ENCODE peak calls at places on chromosomes 16 and 17, in five cellular contexts. Z is stomach, B is IMR-90, X is epithelial cell of esophagus, G is GM12864. U is an unnamed sample.

GRCh38 chr16:53429221-53429943 is 4.9 kb upstream of the RBL2 start:
- DNase-seq in X (peak; percentile 72), B (peak; percentile 79), G (no peak), Z (no peak), U (peak; percentile 44)

GRCh38 chr16:66304151-66304550 is 62.3 kb upstream of the CDH5 start:
- DNase-seq in X (no peak), G (no peak), Z (peak; percentile 20), B (no peak), U (no peak)

GRCh38 chr17:80316431-80316830 is 55.8 kb downstream of the RNF213 start:
- DNase-seq in G (no peak), B (no peak), X (no peak), Z (no peak), U (no peak)

GRCh38 chr17:73833779-73834613 is 189.8 kb upstream of the SDK2 start:
- DNase-seq in G (no peak), B (no peak), Z (no peak), X (no peak), U (no peak)

GRCh38 chr16:85988306-85988705 is 89.3 kb downstream of the IRF8 start:
- DNase-seq in B (no peak), X (no peak), Z (no peak), G (no peak), U (no peak)

GRCh38 chr17:50534222-50534978 is 1.9 kb downstream of the EPN3 start:
- DNase-seq in X (peak; percentile 87), B (no peak), Z (peak; percentile 83), G (no peak), U (peak; percentile 85)

GRCh38 chr17:72158895-72159885 is 38.4 kb downstream of the SOX9 start:
- DNase-seq in Z (no peak), G (no peak), X (peak; percentile 10), B (peak; percentile 44), U (no peak)

GRCh38 chr17:76716146-76716833 is 5.5 kb upstream of the MXRA7 start:
- DNase-seq in G (no peak), B (peak; percentile 99), Z (peak; percentile 48), X (peak; percentile 97), U (peak; percentile 68)

GRCh38 chr17:62802531-62803205 is 5.4 kb downstream of the MARCHF10 start:
- DNase-seq in B (no peak), X (no peak), G (no peak), Z (no peak), U (no peak)

GRCh38 chr16:27228036-27228435 is 24.7 kb downstream of the KDM8 start:
- DNase-seq in G (no peak), B (no peak), Z (no peak), X (no peak), U (no peak)

GRCh38 chr16:20871258-20871657 is 28.9 kb downstream of the DCUN1D3 start:
- DNase-seq in X (no peak), B (no peak), G (no peak), Z (no peak), U (no peak)

GRCh38 chr17:60390881-60391418 is 983 bp downstream of the USP32 start:
- DNase-seq in B (peak; percentile 33), G (no peak), X (peak; percentile 41), Z (peak; percentile 30), U (peak; percentile 36)

GRCh38 chr17:17722081-17722905 is 41.0 kb downstream of the RAI1 start:
- DNase-seq in X (peak; percentile 47), B (peak; percentile 58), G (no peak), Z (no peak), U (peak; percentile 52)

GRCh38 chr17:57519800-57520199 is 225.3 kb downstream of the CCDC182 start:
- DNase-seq in B (no peak), Z (no peak), X (no peak), G (no peak), U (no peak)

GRCh38 chr17:71023631-71024030 is 854.3 kb downstream of the KCNJ2 start:
- DNase-seq in G (no peak), X (peak; percentile 1), B (no peak), Z (no peak), U (no peak)

GRCh38 chr16:56758930-56759329 is 29.0 kb downstream of the NUP93 start:
- DNase-seq in Z (no peak), G (no peak), B (no peak), X (no peak), U (no peak)

GRCh38 chr17:50457621-50458020 is 11.1 kb downstream of the CHAD start:
- DNase-seq in B (no peak), G (no peak), Z (no peak), X (peak; percentile 17), U (no peak)

GRCh38 chr16:12757546-12757945 is 46.1 kb downstream of the CPPED1 start:
- DNase-seq in X (no peak), Z (no peak), B (no peak), G (no peak), U (no peak)

GRCh38 chr16:65120811-65121721 is 797 bp downstream of the CDH11 start:
- DNase-seq in Z (no peak), G (no peak), B (peak; percentile 37), X (peak; percentile 41), U (no peak)

GRCh38 chr16:4347765-4348509 is 3.2 kb downstream of the PAM16 start:
- DNase-seq in B (no peak), Z (peak; percentile 51), G (no peak), X (no peak), U (no peak)

GRCh38 chr17:828761-829160 is 46.6 kb downstream of the MRM3 start:
- DNase-seq in B (no peak), G (no peak), X (no peak), Z (no peak), U (no peak)

GRCh38 chr17:1252203-1252608 is 18.0 kb upstream of the BHLHA9 start:
- DNase-seq in G (no peak), B (no peak), X (no peak), Z (no peak), U (no peak)

GRCh38 chr17:70158180-70158579 is 11.2 kb upstream of the KCNJ2 start:
- DNase-seq in Z (no peak), G (no peak), X (no peak), B (no peak), U (no peak)

GRCh38 chr17:65559802-65560627 is 1.4 kb downstream of the AXIN2 start:
- DNase-seq in Z (peak; percentile 30), G (no peak), B (no peak), X (no peak), U (no peak)

GRCh38 chr17:65558311-65558682 is 3.2 kb downstream of the AXIN2 start:
- DNase-seq in G (no peak), Z (no peak), B (no peak), X (no peak), U (no peak)

GRCh38 chr17:65558683-65559311 is 2.7 kb downstream of the AXIN2 start:
- DNase-seq in G (no peak), Z (no peak), B (no peak), X (no peak), U (no peak)

GRCh38 chr17:65560628-65561371 is 648 bp downstream of the AXIN2 start:
- DNase-seq in X (peak; percentile 74), G (no peak), B (peak; percentile 83), Z (peak; percentile 92), U (peak; percentile 44)

GRCh38 chr17:65559483-65559801 is 2.0 kb downstream of the AXIN2 start:
- DNase-seq in G (no peak), B (no peak), X (no peak), Z (no peak), U (no peak)
- H3K4me3 ChIP-seq in G (peak overlapping the region; percentile 46), B (peak overlapping the region; percentile 57), X (no peak overlapping the region), Z (no peak overlapping the region), U (peak overlapping the region; percentile 51)

GRCh38 chr16:490768-491167 is 36.7 kb upstream of the CAPN15 start:
- DNase-seq in Z (no peak), G (no peak), X (no peak), B (no peak), U (no peak)
- H3K4me3 ChIP-seq in Z (no peak overlapping the region), G (no peak overlapping the region), X (no peak overlapping the region), B (no peak overlapping the region), U (no peak overlapping the region)

GRCh38 chr16:68089067-68089466 is 3.9 kb downstream of the NFATC3 start:
- DNase-seq in Z (no peak), G (no peak), X (no peak), B (no peak), U (no peak)

GRCh38 chr16:68086336-68086821 is 1.2 kb downstream of the NFATC3 start:
- DNase-seq in G (no peak), B (peak; percentile 59), Z (no peak), X (peak; percentile 55), U (peak; percentile 67)

GRCh38 chr16:68088130-68088972 is 3.2 kb downstream of the NFATC3 start:
- DNase-seq in X (no peak), B (no peak), G (no peak), Z (no peak), U (no peak)

GRCh38 chr16:68086860-68087268 is 1.7 kb downstream of the NFATC3 start:
- DNase-seq in Z (no peak), X (no peak), G (no peak), B (no peak), U (no peak)

GRCh38 chr16:68087688-68088087 is 2.5 kb downstream of the NFATC3 start:
- DNase-seq in X (no peak), B (no peak), G (no peak), Z (no peak), U (no peak)
- H3K4me3 ChIP-seq in X (peak overlapping the region; percentile 7), B (no peak overlapping the region), G (peak overlapping the region; percentile 29), Z (no peak overlapping the region), U (no peak overlapping the region)

GRCh38 chr17:9279911-9280310 is 258.6 kb downstream of the NTN1 start:
- DNase-seq in X (no peak), B (no peak), G (no peak), Z (no peak), U (no peak)

GRCh38 chr17:9287301-9287700 is 266.0 kb downstream of the NTN1 start:
- DNase-seq in B (no peak), Z (no peak), X (no peak), G (no peak), U (no peak)

GRCh38 chr17:9284884-9285283 is 263.6 kb downstream of the NTN1 start:
- DNase-seq in B (no peak), X (no peak), G (no peak), Z (no peak), U (no peak)

GRCh38 chr17:9285602-9286001 is 264.3 kb downstream of the NTN1 start:
- DNase-seq in G (no peak), Z (no peak), B (no peak), X (no peak), U (peak; percentile 5)

GRCh38 chr17:9283909-9284308 is 262.6 kb downstream of the NTN1 start:
- DNase-seq in B (no peak), G (no peak), X (no peak), Z (no peak), U (no peak)
- H3K4me3 ChIP-seq in B (no peak overlapping the region), G (no peak overlapping the region), X (no peak overlapping the region), Z (no peak overlapping the region), U (no peak overlapping the region)

GRCh38 chr17:12730931-12731521 is 58.3 kb upstream of the ARHGAP44 start:
- DNase-seq in G (no peak), X (peak; percentile 17), Z (peak; percentile 88), B (peak; percentile 78), U (peak; percentile 35)
- H3K4me3 ChIP-seq in G (no peak overlapping the region), X (no peak overlapping the region), Z (no peak overlapping the region), B (no peak overlapping the region), U (no peak overlapping the region)